ENCODE peak calls at places on chromosomes 6 and 20, in eight cellular contexts. W is WERI-Rb-1; M is RWPE1; E is activated naive CD4-positive, alpha-beta T cell; G is T follicular helper cell; I is substantia nigra; O is activated CD4-positive, alpha-beta T cell treated with anti-CD3 and anti-CD28 coated beads, Interleukin-2, amount 50 U/mL, for 24 hours; N is T-helper 1 cell. U is an unnamed sample.

GRCh38 chr6:100475554-100476325 is 11.0 kb upstream of the SIM1 start:
- DNase-seq in O (no peak), M (no peak), I (no peak), E (no peak), N (peak; percentile 65), W (no peak), G (no peak), U (no peak)

GRCh38 chr6:167720456-167721285 is 106.0 kb upstream of the AFDN start:
- DNase-seq in N (no peak), I (no peak), G (no peak), W (no peak), M (no peak), O (no peak), E (no peak), U (peak; percentile 51)

GRCh38 chr6:18302561-18303439 is 38.5 kb upstream of the DEK start:
- DNase-seq in O (no peak), I (no peak), M (no peak), E (no peak), N (no peak), W (peak; percentile 74), G (no peak), U (no peak)

GRCh38 chr6:54878705-54879104 is 32.1 kb downstream of the FAM83B start:
- DNase-seq in M (no peak), I (no peak), E (no peak), O (no peak), W (no peak), G (no peak), N (no peak), U (no peak)

GRCh38 chr6:37061157-37061804 is 55.8 kb downstream of the FGD2 start:
- DNase-seq in N (no peak), O (no peak), M (no peak), W (no peak), I (no peak), E (no peak), G (no peak), U (no peak)

GRCh38 chr20:2800590-2801458 is at the start of gene CPXM1:
- DNase-seq in I (no peak), W (peak; percentile 81), G (no peak), M (no peak), N (no peak), E (no peak), O (no peak), U (peak; percentile 88)

GRCh38 chr6:4299476-4299875 is 164.1 kb upstream of the ECI2 start:
- DNase-seq in M (no peak), W (no peak), E (no peak), O (no peak), N (no peak), G (no peak), I (no peak), U (no peak)

GRCh38 chr6:111668410-111668809 is 62.7 kb upstream of the TRAF3IP2 start:
- DNase-seq in N (no peak), I (no peak), G (no peak), W (no peak), O (no peak), M (no peak), E (no peak), U (no peak)

GRCh38 chr20:3377644-3378043 is 29.8 kb downstream of the DNAAF9 start:
- DNase-seq in G (no peak), E (no peak), M (no peak), O (no peak), W (no peak), N (no peak), I (no peak), U (no peak)

GRCh38 chr6:71066153-71066552 is 109.3 kb upstream of the B3GAT2 start:
- DNase-seq in I (no peak), N (no peak), O (no peak), M (no peak), E (no peak), G (no peak), W (no peak), U (no peak)

GRCh38 chr20:59779656-59780380 is 153.6 kb downstream of the SYCP2 start:
- DNase-seq in N (no peak), M (no peak), W (no peak), E (no peak), I (no peak), G (no peak), O (no peak), U (peak; percentile 37)

GRCh38 chr6:157019733-157020132 is 242.6 kb downstream of the ARID1B start:
- DNase-seq in W (no peak), O (no peak), M (no peak), N (no peak), G (no peak), I (no peak), E (no peak), U (no peak)

GRCh38 chr6:39905640-39905975 is 28.7 kb downstream of the MOCS1 start:
- DNase-seq in N (no peak), M (no peak), I (no peak), W (no peak), E (no peak), G (no peak), O (no peak), U (no peak)

GRCh38 chr6:14489445-14489844 is 371.9 kb downstream of the CD83 start:
- DNase-seq in W (no peak), M (no peak), G (no peak), I (no peak), E (no peak), N (no peak), O (no peak), U (no peak)

GRCh38 chr6:81793811-81794210 is 41.3 kb upstream of the TENT5A start:
- DNase-seq in N (no peak), I (no peak), O (no peak), W (no peak), M (no peak), G (no peak), E (no peak), U (no peak)

GRCh38 chr6:27668442-27669275 is 195.8 kb upstream of the ZNF184 start:
- DNase-seq in W (peak; percentile 74), G (no peak), E (no peak), O (peak; percentile 67), I (peak; percentile 1), N (peak; percentile 56), M (no peak), U (peak; percentile 81)

GRCh38 chr20:49336786-49337185 is 58.9 kb upstream of the ZNFX1 start:
- DNase-seq in I (no peak), G (no peak), M (no peak), W (no peak), N (no peak), O (no peak), E (no peak), U (no peak)